ENCODE peak calls at places on chromosomes 11 and 22, in eight cellular contexts. A is activated CD8-positive, alpha-beta T cell treated with anti-CD3 and anti-CD28 coated beads for 36 hours; Q is CD4-positive, alpha-beta T cell; B is endothelial cell; V is coronary artery; D is psoas muscle; J is bronchial epithelial cell; L is left ventricle myocardium inferior. N is an unnamed sample.

GRCh38 chr11:33701831-33702230 is 1.2 kb upstream of the C11orf91 start:
- DNase-seq in J (peak; percentile 89), D (no peak), Q (no peak), V (no peak), B (no peak), A (no peak), L (no peak), N (no peak)

GRCh38 chr22:22397292-22397870 is 111.2 kb downstream of the ZNF280B start:
- DNase-seq in B (peak; percentile 21), L (peak; percentile 59), J (peak; percentile 40), V (no peak), A (no peak), Q (no peak), D (peak; percentile 33), N (no peak)

GRCh38 chr11:894575-895201 is 15.9 kb downstream of the CHID1 start:
- DNase-seq in V (no peak), Q (no peak), J (no peak), L (no peak), D (no peak), A (no peak), B (no peak), N (no peak)

GRCh38 chr22:33844273-33844672 is 76.0 kb downstream of the LARGE1 start:
- DNase-seq in V (no peak), A (no peak), B (no peak), L (no peak), Q (no peak), D (no peak), J (no peak), N (no peak)

GRCh38 chr11:77089004-77089545 is 13.6 kb upstream of the OMP start:
- DNase-seq in L (peak; percentile 3), Q (no peak), V (no peak), D (peak; percentile 5), J (no peak), A (no peak), B (no peak), N (peak; percentile 53)

GRCh38 chr11:128802358-128802981 is 64.6 kb downstream of the KCNJ1 start:
- DNase-seq in Q (no peak), A (no peak), D (no peak), J (peak; percentile 33), B (peak; percentile 43), V (no peak), L (no peak), N (no peak)

GRCh38 chr11:3164540-3165151 is 464 bp downstream of the OSBPL5 start:
- DNase-seq in L (peak; percentile 18), D (no peak), Q (no peak), J (no peak), B (no peak), V (no peak), A (no peak), N (peak; percentile 92)

GRCh38 chr11:83284501-83285051 is 1.6 kb downstream of the CCDC90B start:
- DNase-seq in D (no peak), J (peak; percentile 13), L (no peak), A (no peak), B (no peak), V (no peak), Q (no peak), N (no peak)

GRCh38 chr11:13277719-13278619 is at the start of gene BMAL1:
- DNase-seq in J (no peak), Q (peak; percentile 38), V (peak; percentile 79), L (peak; percentile 52), D (peak; percentile 70), A (peak; percentile 69), B (no peak), N (peak; percentile 94)

GRCh38 chr11:70761906-70762196 is 363.5 kb downstream of the CTTN start:
- DNase-seq in L (no peak), B (no peak), J (no peak), V (no peak), Q (no peak), D (no peak), A (no peak), N (peak; percentile 57)

GRCh38 chr11:44792171-44792570 is 65.4 kb downstream of the TSPAN18 start:
- DNase-seq in D (no peak), A (no peak), Q (no peak), L (no peak), J (no peak), B (no peak), V (no peak), N (peak; percentile 75)

GRCh38 chr22:17835256-17835655 is 61.0 kb upstream of the BID start:
- DNase-seq in Q (no peak), A (no peak), B (no peak), V (no peak), D (no peak), J (no peak), L (no peak), N (no peak)

GRCh38 chr11:57203359-57203758 is 21.6 kb downstream of the LRRC55 start:
- DNase-seq in B (no peak), L (peak; percentile 85), Q (no peak), J (no peak), A (no peak), V (no peak), D (peak; percentile 67), N (no peak)

DNA sequence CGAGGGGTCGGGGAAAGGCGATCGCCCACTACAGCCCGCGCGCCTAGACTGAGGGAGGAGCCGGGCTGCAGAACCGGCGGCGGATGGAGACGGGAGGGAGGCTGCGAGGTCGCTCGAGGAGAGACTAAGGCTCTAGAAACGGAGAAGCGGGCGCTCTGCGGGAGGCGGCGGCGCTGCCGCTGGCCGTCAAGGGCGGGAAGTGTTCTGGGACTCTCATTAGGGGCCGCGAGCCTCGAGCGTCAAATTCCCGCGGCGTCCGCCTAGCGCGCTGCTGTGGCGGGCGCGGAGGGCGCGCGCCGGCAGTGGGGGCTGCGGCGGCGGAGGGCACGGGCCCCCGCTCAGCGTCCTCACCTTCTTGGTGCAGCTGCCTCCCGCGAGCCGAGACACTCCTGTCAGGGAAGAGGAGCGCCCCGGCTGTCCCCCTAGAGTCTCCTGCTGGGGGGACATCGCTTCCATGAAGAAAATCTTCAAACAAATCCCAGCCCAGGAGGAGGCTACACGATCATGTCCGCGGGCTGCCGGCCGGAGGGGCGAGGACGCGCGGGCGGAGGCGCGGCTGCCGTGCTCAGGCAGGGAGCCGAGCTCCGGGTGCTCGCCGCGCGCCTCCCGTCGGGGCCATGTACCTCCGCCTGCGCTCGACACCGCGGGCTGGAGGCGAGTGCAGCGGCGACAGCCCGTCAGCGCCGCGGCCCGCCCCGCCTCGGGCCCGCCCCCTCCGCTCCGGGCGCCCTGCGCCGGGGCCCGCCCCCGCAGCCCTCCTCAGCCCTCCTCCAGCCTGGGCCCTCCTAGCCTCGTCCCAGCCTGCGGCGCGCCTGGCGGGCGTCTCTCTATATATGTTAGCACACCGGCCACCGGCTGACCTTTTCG is at the start of gene ARHGAP20:
- DNase-seq in J (no peak), D (peak; percentile 77), Q (no peak), B (peak; percentile 69), L (peak; percentile 55), A (peak; percentile 74), V (peak; percentile 73), N (peak; percentile 86)
- TF ChIP-seq CTCF in J (no peak), D (no peak), Q (no peak), B (no peak), L (no peak), A (no peak), V (no peak), N (peak; percentile 25)

GRCh38 chr22:27554106-27554814 is 247.3 kb downstream of the MN1 start:
- DNase-seq in J (peak; percentile 72), B (no peak), A (no peak), V (no peak), Q (no peak), D (no peak), L (no peak), N (no peak)

GRCh38 chr22:27552863-27553262 is 248.7 kb downstream of the MN1 start:
- DNase-seq in V (no peak), A (no peak), Q (no peak), D (no peak), B (no peak), J (no peak), L (no peak), N (no peak)

GRCh38 chr22:27556371-27556770 is 245.2 kb downstream of the MN1 start:
- DNase-seq in Q (no peak), A (no peak), V (no peak), L (no peak), J (no peak), B (no peak), D (no peak), N (no peak)

GRCh38 chr22:27554841-27555456 is 246.6 kb downstream of the MN1 start:
- DNase-seq in J (peak; percentile 64), B (no peak), L (no peak), Q (no peak), V (no peak), D (no peak), A (no peak), N (no peak)

DNA sequence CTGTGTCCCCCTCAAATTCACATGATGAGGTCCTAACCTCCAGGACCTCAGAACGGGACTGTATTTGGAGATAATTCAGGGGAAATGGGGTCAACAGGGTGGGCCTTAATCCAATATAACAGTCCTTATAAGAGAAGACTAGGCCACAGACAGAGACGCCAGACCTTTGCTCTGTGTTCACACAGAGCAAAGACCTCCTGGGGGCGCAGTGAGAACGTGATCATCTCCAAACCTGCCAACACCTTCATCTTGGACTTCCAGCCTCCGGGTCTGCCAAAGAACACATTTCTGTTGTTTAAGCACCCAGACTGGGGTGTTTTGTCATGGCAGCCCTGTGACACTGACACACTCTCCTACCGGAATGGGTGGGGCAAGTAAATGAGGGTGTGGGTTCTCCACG is 250.2 kb downstream of the MN1 start:
- DNase-seq in A (no peak), V (no peak), D (no peak), Q (no peak), B (no peak), J (no peak), L (no peak), N (no peak)
- TF ChIP-seq CTCF in A (no peak), V (no peak), D (no peak), Q (no peak), B (no peak), J (no peak), L (no peak), N (no peak)

DNA sequence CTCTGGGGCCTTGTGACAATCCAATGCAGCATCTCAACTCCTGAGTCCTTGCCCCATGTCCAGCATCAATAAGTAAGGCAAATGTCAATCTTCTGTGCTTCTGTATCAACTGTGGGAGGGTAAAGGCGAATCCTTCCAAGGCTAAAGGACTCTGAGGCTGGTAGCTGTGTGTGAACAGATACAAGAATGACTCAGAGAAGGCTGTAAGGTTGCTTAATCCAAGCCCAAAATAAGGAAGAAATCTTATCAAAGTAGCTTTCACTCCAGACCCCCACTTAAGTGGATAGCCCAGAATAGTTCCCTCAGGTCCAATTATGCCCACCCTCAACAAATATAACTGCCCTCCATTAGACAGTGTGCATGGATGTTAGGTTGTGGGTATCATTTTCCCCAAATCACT is 28.1 kb upstream of the SCGB1A1 start:
- DNase-seq in D (no peak), V (no peak), A (no peak), B (no peak), L (no peak), J (no peak), Q (no peak), N (no peak)
- TF ChIP-seq CTCF in D (no peak), V (no peak), A (no peak), B (no peak), L (no peak), J (no peak), Q (no peak), N (no peak)

DNA sequence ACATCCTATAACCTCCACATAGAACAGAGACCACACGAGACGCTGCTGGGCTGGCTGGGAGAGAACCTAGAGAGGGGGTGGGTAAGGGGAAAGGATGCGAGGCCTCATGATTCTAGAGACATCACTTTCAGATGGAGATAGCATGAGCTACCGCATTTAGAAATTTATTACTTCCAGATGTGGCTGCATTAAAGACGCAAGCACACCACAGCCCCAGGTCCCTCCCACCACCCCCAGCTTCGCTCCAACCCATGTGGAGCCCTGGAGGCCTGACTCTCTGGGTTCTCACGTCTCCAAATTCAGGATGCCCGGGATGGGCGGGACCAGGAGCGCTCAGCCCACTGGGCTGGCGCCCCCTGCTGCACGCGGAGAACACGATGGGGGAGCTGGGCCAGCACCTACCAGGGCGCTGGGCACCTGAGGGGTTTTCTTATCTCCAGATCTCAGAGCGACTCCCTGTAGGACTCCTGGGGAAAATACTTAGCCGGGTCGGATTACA is 13.6 kb downstream of the MRPL21 start:
- DNase-seq in V (peak; percentile 80), A (no peak), D (peak; percentile 73), J (no peak), Q (no peak), B (peak; percentile 64), L (peak; percentile 78), N (peak; percentile 75)
- TF ChIP-seq CTCF in V (peak; percentile 71), A (no peak), D (peak; percentile 37), J (peak; percentile 40), Q (no peak), B (peak; percentile 43), L (peak; percentile 57), N (peak; percentile 83)

N was measured in chondrocyte.